ENCODE peak calls at places on chromosomes 7 and 10, in nine cellular contexts. One of them, this sample, is unnamed.

GRCh38 chr10:6327906-6328707 is 125.4 kb downstream of the PFKFB3 start:
- DNase-seq in hepatocyte: no peak
- DNase-seq in Daoy: no peak
- DNase-seq in CMK: no peak
- DNase-seq in AG08395: no peak
- DNase-seq in amniotic epithelial cell: no peak
- DNase-seq in stimulated activated CD4-positive, alpha-beta T cell treated with anti-CD3 and anti-CD28 coated beads, Interleukin-4, amount 100 ng/mL, for 24 hours: no peak
- DNase-seq in activated CD8-positive, alpha-beta memory T cell treated with anti-CD3 and anti-CD28 coated beads for 48 hours: no peak
- DNase-seq in fibroblast of pulmonary artery: no peak
- DNase-seq in this sample: no peak

GRCh38 chr10:103915794-103916193 is 2.2 kb downstream of the STN1 start:
- DNase-seq in hepatocyte: no peak
- DNase-seq in Daoy: no peak
- DNase-seq in CMK: peak
- DNase-seq in AG08395: no peak
- DNase-seq in amniotic epithelial cell: no peak
- DNase-seq in stimulated activated CD4-positive, alpha-beta T cell treated with anti-CD3 and anti-CD28 coated beads, Interleukin-4, amount 100 ng/mL, for 24 hours: no peak
- DNase-seq in activated CD8-positive, alpha-beta memory T cell treated with anti-CD3 and anti-CD28 coated beads for 48 hours: no peak
- DNase-seq in fibroblast of pulmonary artery: no peak
- DNase-seq in this sample: no peak

GRCh38 chr10:27020243-27020642 is 80.1 kb downstream of the ANKRD26 start:
- DNase-seq in hepatocyte: no peak
- DNase-seq in Daoy: no peak
- DNase-seq in CMK: no peak
- DNase-seq in AG08395: no peak
- DNase-seq in amniotic epithelial cell: no peak
- DNase-seq in stimulated activated CD4-positive, alpha-beta T cell treated with anti-CD3 and anti-CD28 coated beads, Interleukin-4, amount 100 ng/mL, for 24 hours: no peak
- DNase-seq in activated CD8-positive, alpha-beta memory T cell treated with anti-CD3 and anti-CD28 coated beads for 48 hours: no peak
- DNase-seq in fibroblast of pulmonary artery: no peak
- DNase-seq in this sample: no peak

GRCh38 chr10:73931767-73932624 is 21.1 kb downstream of the PLAU start:
- DNase-seq in hepatocyte: peak
- DNase-seq in Daoy: peak
- DNase-seq in CMK: no peak
- DNase-seq in AG08395: no peak
- DNase-seq in amniotic epithelial cell: peak
- DNase-seq in stimulated activated CD4-positive, alpha-beta T cell treated with anti-CD3 and anti-CD28 coated beads, Interleukin-4, amount 100 ng/mL, for 24 hours: peak
- DNase-seq in activated CD8-positive, alpha-beta memory T cell treated with anti-CD3 and anti-CD28 coated beads for 48 hours: no peak
- DNase-seq in fibroblast of pulmonary artery: no peak
- DNase-seq in this sample: no peak

GRCh38 chr7:102917436-102918353 is 4.9 kb downstream of the LRRC17 start:
- DNase-seq in hepatocyte: no peak
- DNase-seq in Daoy: no peak
- DNase-seq in CMK: no peak
- DNase-seq in AG08395: no peak
- DNase-seq in amniotic epithelial cell: peak
- DNase-seq in stimulated activated CD4-positive, alpha-beta T cell treated with anti-CD3 and anti-CD28 coated beads, Interleukin-4, amount 100 ng/mL, for 24 hours: no peak
- DNase-seq in activated CD8-positive, alpha-beta memory T cell treated with anti-CD3 and anti-CD28 coated beads for 48 hours: no peak
- DNase-seq in fibroblast of pulmonary artery: peak
- DNase-seq in this sample: no peak

GRCh38 chr10:127886371-127887051 is 6.2 kb downstream of the CLRN3 start:
- DNase-seq in hepatocyte: peak
- DNase-seq in Daoy: no peak
- DNase-seq in CMK: no peak
- DNase-seq in AG08395: no peak
- DNase-seq in amniotic epithelial cell: no peak
- DNase-seq in stimulated activated CD4-positive, alpha-beta T cell treated with anti-CD3 and anti-CD28 coated beads, Interleukin-4, amount 100 ng/mL, for 24 hours: no peak
- DNase-seq in activated CD8-positive, alpha-beta memory T cell treated with anti-CD3 and anti-CD28 coated beads for 48 hours: no peak
- DNase-seq in fibroblast of pulmonary artery: no peak
- DNase-seq in this sample: no peak

GRCh38 chr7:151736403-151736909 is 140.5 kb downstream of the PRKAG2 start:
- DNase-seq in hepatocyte: peak
- DNase-seq in Daoy: peak
- DNase-seq in CMK: no peak
- DNase-seq in AG08395: peak
- DNase-seq in amniotic epithelial cell: peak
- DNase-seq in stimulated activated CD4-positive, alpha-beta T cell treated with anti-CD3 and anti-CD28 coated beads, Interleukin-4, amount 100 ng/mL, for 24 hours: no peak
- DNase-seq in activated CD8-positive, alpha-beta memory T cell treated with anti-CD3 and anti-CD28 coated beads for 48 hours: no peak
- DNase-seq in fibroblast of pulmonary artery: peak
- DNase-seq in this sample: no peak

GRCh38 chr7:42093361-42093905 is 143.6 kb downstream of the GLI3 start:
- DNase-seq in hepatocyte: no peak
- DNase-seq in Daoy: no peak
- DNase-seq in CMK: no peak
- DNase-seq in AG08395: no peak
- DNase-seq in amniotic epithelial cell: no peak
- DNase-seq in stimulated activated CD4-positive, alpha-beta T cell treated with anti-CD3 and anti-CD28 coated beads, Interleukin-4, amount 100 ng/mL, for 24 hours: no peak
- DNase-seq in activated CD8-positive, alpha-beta memory T cell treated with anti-CD3 and anti-CD28 coated beads for 48 hours: no peak
- DNase-seq in fibroblast of pulmonary artery: no peak
- DNase-seq in this sample: no peak

GRCh38 chr7:21927693-21928092 is 18.0 kb downstream of the CDCA7L start:
- DNase-seq in hepatocyte: no peak
- DNase-seq in Daoy: no peak
- DNase-seq in CMK: no peak
- DNase-seq in AG08395: no peak
- DNase-seq in amniotic epithelial cell: no peak
- DNase-seq in stimulated activated CD4-positive, alpha-beta T cell treated with anti-CD3 and anti-CD28 coated beads, Interleukin-4, amount 100 ng/mL, for 24 hours: no peak
- DNase-seq in activated CD8-positive, alpha-beta memory T cell treated with anti-CD3 and anti-CD28 coated beads for 48 hours: no peak
- DNase-seq in fibroblast of pulmonary artery: no peak
- DNase-seq in this sample: no peak

GRCh38 chr10:13987472-13987871 is 343.3 kb downstream of the FRMD4A start:
- DNase-seq in hepatocyte: no peak
- DNase-seq in Daoy: peak
- DNase-seq in CMK: no peak
- DNase-seq in AG08395: peak
- DNase-seq in amniotic epithelial cell: peak
- DNase-seq in stimulated activated CD4-positive, alpha-beta T cell treated with anti-CD3 and anti-CD28 coated beads, Interleukin-4, amount 100 ng/mL, for 24 hours: no peak
- DNase-seq in activated CD8-positive, alpha-beta memory T cell treated with anti-CD3 and anti-CD28 coated beads for 48 hours: no peak
- DNase-seq in fibroblast of pulmonary artery: peak
- DNase-seq in this sample: no peak

GRCh38 chr10:69576334-69577011 is 3.3 kb upstream of the NEUROG3 start:
- DNase-seq in hepatocyte: no peak
- DNase-seq in Daoy: no peak
- DNase-seq in CMK: no peak
- DNase-seq in AG08395: no peak
- DNase-seq in amniotic epithelial cell: peak
- DNase-seq in stimulated activated CD4-positive, alpha-beta T cell treated with anti-CD3 and anti-CD28 coated beads, Interleukin-4, amount 100 ng/mL, for 24 hours: no peak
- DNase-seq in activated CD8-positive, alpha-beta memory T cell treated with anti-CD3 and anti-CD28 coated beads for 48 hours: no peak
- DNase-seq in fibroblast of pulmonary artery: no peak
- DNase-seq in this sample: no peak

GRCh38 chr7:129423700-129424410 is 10.4 kb upstream of the STRIP2 start:
- DNase-seq in hepatocyte: no peak
- DNase-seq in Daoy: no peak
- DNase-seq in CMK: no peak
- DNase-seq in AG08395: peak
- DNase-seq in amniotic epithelial cell: peak
- DNase-seq in stimulated activated CD4-positive, alpha-beta T cell treated with anti-CD3 and anti-CD28 coated beads, Interleukin-4, amount 100 ng/mL, for 24 hours: no peak
- DNase-seq in activated CD8-positive, alpha-beta memory T cell treated with anti-CD3 and anti-CD28 coated beads for 48 hours: no peak
- DNase-seq in fibroblast of pulmonary artery: peak
- DNase-seq in this sample: no peak

GRCh38 chr7:23472974-23473847 is 2.9 kb upstream of the IGF2BP3 start:
- DNase-seq in hepatocyte: no peak
- DNase-seq in Daoy: peak
- DNase-seq in CMK: no peak
- DNase-seq in AG08395: no peak
- DNase-seq in amniotic epithelial cell: peak
- DNase-seq in stimulated activated CD4-positive, alpha-beta T cell treated with anti-CD3 and anti-CD28 coated beads, Interleukin-4, amount 100 ng/mL, for 24 hours: no peak
- DNase-seq in activated CD8-positive, alpha-beta memory T cell treated with anti-CD3 and anti-CD28 coated beads for 48 hours: no peak
- DNase-seq in fibroblast of pulmonary artery: no peak
- DNase-seq in this sample: no peak

GRCh38 chr10:78045237-78045636 is 11.6 kb downstream of the RPS24 start:
- DNase-seq in hepatocyte: no peak
- DNase-seq in Daoy: no peak
- DNase-seq in CMK: no peak
- DNase-seq in AG08395: no peak
- DNase-seq in amniotic epithelial cell: no peak
- DNase-seq in stimulated activated CD4-positive, alpha-beta T cell treated with anti-CD3 and anti-CD28 coated beads, Interleukin-4, amount 100 ng/mL, for 24 hours: peak
- DNase-seq in activated CD8-positive, alpha-beta memory T cell treated with anti-CD3 and anti-CD28 coated beads for 48 hours: no peak
- DNase-seq in fibroblast of pulmonary artery: no peak
- DNase-seq in this sample: no peak

GRCh38 chr10:13417459-13418126 is 69.5 kb upstream of the SEPHS1 start:
- DNase-seq in hepatocyte: peak
- DNase-seq in Daoy: peak
- DNase-seq in CMK: no peak
- DNase-seq in AG08395: no peak
- DNase-seq in amniotic epithelial cell: peak
- DNase-seq in stimulated activated CD4-positive, alpha-beta T cell treated with anti-CD3 and anti-CD28 coated beads, Interleukin-4, amount 100 ng/mL, for 24 hours: no peak
- DNase-seq in activated CD8-positive, alpha-beta memory T cell treated with anti-CD3 and anti-CD28 coated beads for 48 hours: no peak
- DNase-seq in fibroblast of pulmonary artery: no peak
- DNase-seq in this sample: no peak

GRCh38 chr7:155861480-155861868 is 49.2 kb upstream of the SHH start:
- DNase-seq in hepatocyte: no peak
- DNase-seq in Daoy: no peak
- DNase-seq in CMK: no peak
- DNase-seq in AG08395: no peak
- DNase-seq in amniotic epithelial cell: no peak
- DNase-seq in stimulated activated CD4-positive, alpha-beta T cell treated with anti-CD3 and anti-CD28 coated beads, Interleukin-4, amount 100 ng/mL, for 24 hours: no peak
- DNase-seq in activated CD8-positive, alpha-beta memory T cell treated with anti-CD3 and anti-CD28 coated beads for 48 hours: no peak
- DNase-seq in fibroblast of pulmonary artery: no peak
- DNase-seq in this sample: no peak

GRCh38 chr7:26348987-26349809 is 57.5 kb downstream of the SNX10 start:
- DNase-seq in hepatocyte: no peak
- DNase-seq in Daoy: peak
- DNase-seq in CMK: no peak
- DNase-seq in AG08395: no peak
- DNase-seq in amniotic epithelial cell: no peak
- DNase-seq in stimulated activated CD4-positive, alpha-beta T cell treated with anti-CD3 and anti-CD28 coated beads, Interleukin-4, amount 100 ng/mL, for 24 hours: no peak
- DNase-seq in activated CD8-positive, alpha-beta memory T cell treated with anti-CD3 and anti-CD28 coated beads for 48 hours: no peak
- DNase-seq in fibroblast of pulmonary artery: no peak
- DNase-seq in this sample: no peak

GRCh38 chr10:3534433-3534832 is 250.6 kb downstream of the KLF6 start:
- DNase-seq in hepatocyte: no peak
- DNase-seq in Daoy: no peak
- DNase-seq in CMK: no peak
- DNase-seq in AG08395: no peak
- DNase-seq in amniotic epithelial cell: no peak
- DNase-seq in stimulated activated CD4-positive, alpha-beta T cell treated with anti-CD3 and anti-CD28 coated beads, Interleukin-4, amount 100 ng/mL, for 24 hours: no peak
- DNase-seq in activated CD8-positive, alpha-beta memory T cell treated with anti-CD3 and anti-CD28 coated beads for 48 hours: no peak
- DNase-seq in fibroblast of pulmonary artery: no peak
- DNase-seq in this sample: no peak

GRCh38 chr7:138878064-138878463 is 80.1 kb upstream of the ATP6V0A4 start:
- DNase-seq in hepatocyte: no peak
- DNase-seq in Daoy: no peak
- DNase-seq in CMK: no peak
- DNase-seq in AG08395: no peak
- DNase-seq in amniotic epithelial cell: no peak
- DNase-seq in stimulated activated CD4-positive, alpha-beta T cell treated with anti-CD3 and anti-CD28 coated beads, Interleukin-4, amount 100 ng/mL, for 24 hours: no peak
- DNase-seq in activated CD8-positive, alpha-beta memory T cell treated with anti-CD3 and anti-CD28 coated beads for 48 hours: no peak
- DNase-seq in fibroblast of pulmonary artery: no peak
- DNase-seq in this sample: no peak

GRCh38 chr7:157831143-157831900 is 494.5 kb downstream of the DNAJB6 start:
- DNase-seq in hepatocyte: no peak
- DNase-seq in Daoy: no peak
- DNase-seq in CMK: no peak
- DNase-seq in AG08395: no peak
- DNase-seq in amniotic epithelial cell: no peak
- DNase-seq in stimulated activated CD4-positive, alpha-beta T cell treated with anti-CD3 and anti-CD28 coated beads, Interleukin-4, amount 100 ng/mL, for 24 hours: no peak
- DNase-seq in activated CD8-positive, alpha-beta memory T cell treated with anti-CD3 and anti-CD28 coated beads for 48 hours: no peak
- DNase-seq in fibroblast of pulmonary artery: no peak
- DNase-seq in this sample: no peak

GRCh38 chr7:140242057-140243031 is 65.6 kb upstream of the KDM7A start:
- DNase-seq in hepatocyte: peak
- DNase-seq in Daoy: no peak
- DNase-seq in CMK: peak
- DNase-seq in AG08395: no peak
- DNase-seq in amniotic epithelial cell: no peak
- DNase-seq in stimulated activated CD4-positive, alpha-beta T cell treated with anti-CD3 and anti-CD28 coated beads, Interleukin-4, amount 100 ng/mL, for 24 hours: no peak
- DNase-seq in activated CD8-positive, alpha-beta memory T cell treated with anti-CD3 and anti-CD28 coated beads for 48 hours: no peak
- DNase-seq in fibroblast of pulmonary artery: no peak
- DNase-seq in this sample: no peak

GRCh38 chr7:106112972-106113421 is 885 bp upstream of the SYPL1 start:
- DNase-seq in hepatocyte: no peak
- DNase-seq in Daoy: no peak
- DNase-seq in CMK: no peak
- DNase-seq in AG08395: no peak
- DNase-seq in amniotic epithelial cell: no peak
- DNase-seq in stimulated activated CD4-positive, alpha-beta T cell treated with anti-CD3 and anti-CD28 coated beads, Interleukin-4, amount 100 ng/mL, for 24 hours: no peak
- DNase-seq in activated CD8-positive, alpha-beta memory T cell treated with anti-CD3 and anti-CD28 coated beads for 48 hours: no peak
- DNase-seq in fibroblast of pulmonary artery: no peak
- DNase-seq in this sample: no peak